ENCODE peak calls at places on chromosomes 2 and 18, in eight cellular contexts. N is A549, I is body of pancreas, T is HCT116, C is IMR-90, X is transverse colon, H is suprapubic skin, K is HepG2. A is an unnamed sample.

GRCh38 chr2:112301171-112301584 is 25.8 kb downstream of the ZC3H6 start:
- DNase-seq in I (no peak), H (no peak), N (no peak), C (peak), X (no peak), K (peak), T (no peak), A (no peak)

GRCh38 chr2:6917761-6918421 is 679 bp downstream of the RNF144A start:
- DNase-seq in X (peak), I (peak), T (no peak), K (no peak), C (no peak), H (no peak), N (peak), A (no peak)

GRCh38 chr2:218291934-218292699 is at the start of gene TMBIM1:
- DNase-seq in N (peak), I (peak), K (peak), T (no peak), H (peak), C (peak), X (peak), A (peak)

GRCh38 chr18:906416-907170 is 1.9 kb downstream of the ADCYAP1 start:
- DNase-seq in I (peak), X (no peak), N (no peak), H (no peak), K (no peak), T (no peak), C (no peak), A (no peak)

GRCh38 chr2:137123241-137123640 is 357.9 kb downstream of the THSD7B start:
- DNase-seq in N (no peak), T (no peak), X (no peak), H (no peak), I (no peak), C (no peak), K (no peak), A (no peak)

GRCh38 chr2:150267651-150268415 is 219.6 kb downstream of the RND3 start:
- DNase-seq in K (no peak), H (no peak), N (no peak), I (no peak), X (no peak), T (no peak), C (peak), A (no peak)

GRCh38 chr2:46175409-46175808 is 121.8 kb upstream of the EPAS1 start:
- DNase-seq in K (no peak), T (no peak), I (no peak), C (peak), N (no peak), X (no peak), H (no peak), A (no peak)

GRCh38 chr2:39411186-39411944 is 25.7 kb downstream of the MAP4K3 start:
- DNase-seq in C (peak), N (no peak), T (peak), X (no peak), I (no peak), K (peak), H (no peak), A (no peak)

GRCh38 chr2:217223222-217223930 is 363.5 kb upstream of the TNP1 start:
- DNase-seq in K (no peak), C (peak), X (no peak), T (no peak), I (no peak), N (no peak), H (no peak), A (peak)

GRCh38 chr2:115738138-115738537 is 1295.7 kb downstream of the DPP10 start:
- DNase-seq in C (no peak), H (no peak), I (no peak), T (no peak), N (no peak), K (no peak), X (no peak), A (no peak)

GRCh38 chr2:110804915-110805314 is 72.5 kb downstream of the ACOXL start:
- DNase-seq in K (no peak), C (no peak), H (no peak), N (no peak), X (no peak), I (no peak), T (no peak), A (no peak)

GRCh38 chr18:58980991-58981390 is 116.3 kb downstream of the ZNF532 start:
- DNase-seq in T (no peak), H (no peak), N (no peak), I (no peak), K (no peak), X (no peak), C (no peak), A (no peak)

GRCh38 chr2:26615336-26616031 is 25.7 kb downstream of the CIB4 start:
- DNase-seq in K (no peak), X (no peak), N (no peak), C (no peak), H (peak), I (no peak), T (peak), A (no peak)

GRCh38 chr18:58793361-58793760 is 71.3 kb upstream of the ZNF532 start:
- DNase-seq in C (peak), K (no peak), T (no peak), X (no peak), I (no peak), N (peak), H (no peak), A (no peak)

GRCh38 chr18:69900941-69901340 is 46.7 kb downstream of the CD226 start:
- DNase-seq in T (no peak), X (no peak), I (no peak), H (no peak), K (no peak), C (no peak), N (no peak), A (no peak)

GRCh38 chr2:187500585-187501359 is 52.7 kb upstream of the CALCRL start:
- DNase-seq in N (peak), I (no peak), K (peak), T (peak), X (no peak), H (no peak), C (peak), A (no peak)

GRCh38 chr2:204604061-204604460 is 58.8 kb downstream of the PARD3B start:
- DNase-seq in C (peak), N (no peak), T (no peak), X (no peak), H (no peak), K (no peak), I (no peak), A (no peak)

GRCh38 chr2:10581990-10582389 is 107.8 kb downstream of the NOL10 start:
- DNase-seq in N (no peak), X (no peak), I (no peak), H (no peak), C (peak), K (no peak), T (no peak), A (no peak)

GRCh38 chr2:111685342-111685741 is 198.7 kb downstream of the ANAPC1 start:
- DNase-seq in T (no peak), I (no peak), N (no peak), X (no peak), K (no peak), H (no peak), C (no peak), A (no peak)

GRCh38 chr18:58180738-58181353 is 136.8 kb downstream of the NEDD4L start:
- DNase-seq in N (peak), I (peak), X (peak), C (peak), H (no peak), T (no peak), K (peak), A (peak)

GRCh38 chr2:42312106-42312505 is 48.9 kb downstream of the COX7A2L start:
- DNase-seq in N (no peak), C (no peak), I (peak), T (no peak), H (no peak), K (no peak), X (no peak), A (no peak)

GRCh38 chr2:240935101-240935876 is 29.2 kb downstream of the CROCC2 start:
- DNase-seq in T (no peak), N (no peak), C (no peak), X (peak), K (no peak), H (peak), I (peak), A (no peak)

GRCh38 chr2:127735537-127736399 is 34.5 kb downstream of the SFT2D3 start:
- DNase-seq in N (peak), X (no peak), I (no peak), C (no peak), H (no peak), K (peak), T (no peak), A (no peak)

GRCh38 chr2:225694664-225695063 is 295.2 kb downstream of the NYAP2 start:
- DNase-seq in H (no peak), N (no peak), K (no peak), C (no peak), I (no peak), T (no peak), X (no peak), A (no peak)

GRCh38 chr2:16090650-16091575 is 150.6 kb downstream of the MYCN start:
- DNase-seq in T (no peak), I (no peak), K (peak), C (no peak), H (no peak), N (no peak), X (no peak), A (no peak)

GRCh38 chr18:59985289-59985688 is 85.5 kb downstream of the PMAIP1 start:
- DNase-seq in K (no peak), N (no peak), I (no peak), X (no peak), T (no peak), C (no peak), H (no peak), A (no peak)

GRCh38 chr2:143259368-143259958 is 130.2 kb downstream of the ARHGAP15 start:
- DNase-seq in X (peak), N (peak), I (peak), T (peak), C (peak), K (peak), H (peak), A (peak)
- H3K4me3 ChIP-seq in X (no peak), N (no peak), I (no peak), T (no peak), C (peak), K (no peak), H (no peak), A (no peak)

DNA sequence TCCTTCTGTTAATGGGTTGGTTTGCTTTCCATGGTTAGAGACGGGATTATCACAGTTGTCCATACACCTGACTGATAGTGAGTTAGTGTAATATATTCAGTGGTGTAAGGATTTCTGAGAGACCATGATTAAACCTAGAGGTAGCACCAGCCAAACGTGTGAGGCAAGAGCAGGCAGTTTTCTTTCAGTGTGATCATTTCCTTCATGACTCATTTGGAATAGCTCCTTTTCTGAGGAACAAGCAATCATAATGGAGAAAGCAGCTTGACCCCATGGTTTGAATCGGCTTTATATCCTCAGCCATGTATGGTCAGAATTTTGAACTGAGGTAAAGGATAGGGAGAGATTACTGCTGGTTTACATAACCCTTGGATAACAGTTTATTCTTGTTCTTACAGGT is 2.9 kb downstream of the MXD1 start:
- DNase-seq in X (no peak), C (peak), I (no peak), H (no peak), T (peak), N (no peak), K (no peak), A (no peak)
- TF ChIP-seq POLR2A in X (no peak), C (no peak), I (no peak), H (no peak), T (no peak), N (no peak), K (no peak), A (no peak)

GRCh38 chr18:3885209-3885792 is 435.3 kb downstream of the TGIF1 start:
- DNase-seq in H (no peak), N (peak), I (no peak), K (peak), T (peak), X (no peak), C (no peak), A (no peak)
- TF ChIP-seq CTCF in H (no peak), N (peak), I (no peak), K (no peak), T (peak), X (no peak), C (no peak), A (no peak)

GRCh38 chr2:197675246-197675645 is at the start of gene RFTN2:
- DNase-seq in T (no peak), X (no peak), K (no peak), C (peak), I (no peak), N (no peak), H (no peak), A (no peak)
- H3K4me3 ChIP-seq in T (no peak), X (peak), K (peak), C (peak), I (no peak), N (no peak), H (peak), A (no peak)

GRCh38 chr2:181459646-181460045 is 2.5 kb downstream of the ITGA4 start:
- DNase-seq in T (no peak), H (no peak), K (no peak), C (peak), N (no peak), X (no peak), I (no peak), A (no peak)

GRCh38 chr2:181458881-181459280 is 1.7 kb downstream of the ITGA4 start:
- DNase-seq in T (no peak), X (no peak), N (no peak), K (no peak), I (no peak), H (no peak), C (no peak), A (no peak)

GRCh38 chr2:181463573-181463972 is 6.4 kb downstream of the ITGA4 start:
- DNase-seq in X (no peak), H (no peak), I (no peak), K (no peak), C (no peak), T (no peak), N (no peak), A (no peak)

GRCh38 chr2:181462032-181462431 is 4.8 kb downstream of the ITGA4 start:
- DNase-seq in T (no peak), I (no peak), C (peak), H (no peak), X (no peak), K (no peak), N (no peak), A (no peak)

GRCh38 chr2:181461056-181461630 is 4.0 kb downstream of the ITGA4 start:
- DNase-seq in T (no peak), I (no peak), K (no peak), C (no peak), N (no peak), X (peak), H (no peak), A (no peak)
- TF ChIP-seq POLR2A in T (no peak), I (no peak), K (no peak), C (no peak), N (no peak), X (no peak), H (no peak), A (no peak)

DNA sequence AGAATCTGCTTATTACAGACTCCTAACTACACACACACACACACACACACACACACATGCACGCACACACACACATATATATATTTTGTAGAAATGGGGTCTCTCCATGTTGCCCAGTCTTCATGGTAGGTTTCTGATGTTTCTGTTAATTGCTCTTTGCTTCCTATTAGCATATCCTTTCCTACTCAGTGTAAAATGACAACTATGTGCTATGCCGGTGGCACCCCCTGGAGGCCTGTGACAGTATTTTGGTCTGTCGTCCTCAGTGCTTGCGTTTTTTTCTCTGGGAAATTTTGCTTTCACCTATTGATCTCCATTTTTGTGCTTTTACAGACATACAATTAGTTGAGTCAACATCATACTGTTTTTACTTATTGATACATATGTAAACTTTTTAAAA is 322.1 kb downstream of the LRRTM1 start:
- DNase-seq in H (no peak), C (no peak), K (peak), X (peak), I (no peak), T (no peak), N (no peak), A (no peak)
- TF ChIP-seq CTCF in H (no peak), C (peak), K (peak), X (peak), I (no peak), T (peak), N (no peak), A (no peak)

DNA sequence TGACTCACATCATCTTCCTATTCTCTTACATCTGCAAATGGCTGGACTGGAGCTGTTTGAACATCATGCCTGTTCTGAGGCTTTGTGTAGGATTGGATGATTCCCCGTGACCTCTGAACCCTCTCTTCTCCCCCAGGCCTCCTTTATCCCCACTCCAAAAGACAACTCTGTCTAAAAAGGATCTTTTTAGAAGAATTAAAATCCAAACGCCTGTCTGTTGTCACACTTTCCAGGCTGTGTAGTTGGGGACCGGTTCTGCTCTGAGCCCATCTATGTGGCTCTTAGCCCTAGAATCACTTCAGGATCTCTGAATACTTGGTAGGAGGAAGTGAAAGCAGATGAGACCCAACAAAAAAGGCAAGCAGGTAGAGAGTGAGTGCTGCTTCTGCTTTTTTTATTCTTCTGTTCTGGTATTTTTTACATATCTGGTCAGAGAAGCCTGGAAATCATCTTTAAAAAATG is 585 bp downstream of the SP140 start:
- DNase-seq in H (no peak), N (no peak), T (no peak), X (no peak), C (no peak), I (no peak), K (no peak), A (no peak)
- H3K4me3 ChIP-seq in H (peak), N (no peak), T (no peak), X (peak), C (no peak), I (no peak), K (no peak), A (no peak)

GRCh38 chr2:84776011-84776410 is 104.9 kb downstream of the TRABD2A start:
- DNase-seq in N (no peak), C (peak), X (no peak), H (no peak), I (no peak), T (no peak), K (no peak), A (no peak)
- TF ChIP-seq POLR2A in N (no peak), C (no peak), X (no peak), H (no peak), I (no peak), T (no peak), K (no peak), A (no peak)